ENCODE peak calls at places on chromosomes 12 and 14, in nine cellular contexts. Y is heart left ventricle, L is prostate gland, D is heart right ventricle, P is tibial artery, U is pancreas, G is uterus, K is transverse colon, J is endothelial cell of umbilical vein. C is an unnamed sample.

GRCh38 chr14:52003324-52003723 is 14.0 kb downstream of the RTRAF start:
- DNase-seq in D (no peak), U (no peak), J (peak; percentile 33), K (no peak), P (no peak), L (no peak), G (no peak), Y (no peak), C (no peak)

GRCh38 chr12:118377891-118378470 is 1.6 kb downstream of the SUDS3 start:
- DNase-seq in G (peak; percentile 65), Y (peak; percentile 26), U (peak; percentile 80), P (peak; percentile 74), L (peak; percentile 40), K (peak; percentile 72), J (peak; percentile 69), D (peak; percentile 53), C (peak; percentile 75)

GRCh38 chr14:89418976-89419375 is 1.9 kb upstream of the FOXN3 start:
- DNase-seq in Y (no peak), P (no peak), J (no peak), G (no peak), K (no peak), U (no peak), L (no peak), D (no peak), C (no peak)

GRCh38 chr12:62832027-62832426 is 102.9 kb downstream of the PPM1H start:
- DNase-seq in P (no peak), J (no peak), K (no peak), Y (no peak), G (no peak), D (no peak), L (no peak), U (no peak), C (no peak)

GRCh38 chr12:39103552-39104165 is 198.3 kb upstream of the CPNE8 start:
- DNase-seq in J (peak; percentile 53), Y (peak; percentile 19), D (no peak), K (no peak), U (no peak), G (no peak), P (no peak), L (peak; percentile 40), C (no peak)

GRCh38 chr12:94055528-94055927 is 92.8 kb upstream of the PLXNC1 start:
- DNase-seq in P (no peak), U (no peak), L (no peak), K (no peak), Y (no peak), J (no peak), G (no peak), D (no peak), C (no peak)

GRCh38 chr12:31965090-31965489 is 5.9 kb downstream of the RESF1 start:
- DNase-seq in L (no peak), P (no peak), K (no peak), J (no peak), D (no peak), Y (no peak), G (no peak), U (no peak), C (no peak)

GRCh38 chr12:68340404-68341270 is 8.5 kb upstream of the MDM1 start:
- DNase-seq in L (no peak), U (no peak), J (no peak), Y (no peak), P (no peak), D (no peak), K (no peak), G (no peak), C (no peak)

GRCh38 chr14:35333347-35333730 is 41.2 kb downstream of the PSMA6 start:
- DNase-seq in G (no peak), P (no peak), L (no peak), U (no peak), K (no peak), D (no peak), J (no peak), Y (no peak), C (no peak)

GRCh38 chr14:35332517-35333346 is 40.5 kb downstream of the PSMA6 start:
- DNase-seq in D (no peak), U (no peak), Y (no peak), K (peak; percentile 73), G (no peak), J (no peak), L (no peak), P (no peak), C (no peak)

GRCh38 chr14:35335388-35336092 is 43.4 kb downstream of the PSMA6 start:
- DNase-seq in L (no peak), K (peak; percentile 94), Y (peak; percentile 48), G (peak; percentile 72), P (no peak), U (peak; percentile 78), D (peak; percentile 65), J (peak; percentile 29), C (no peak)

GRCh38 chr14:35331605-35332516 is 39.7 kb downstream of the PSMA6 start:
- DNase-seq in P (no peak), D (no peak), Y (no peak), G (no peak), U (no peak), J (no peak), K (peak; percentile 80), L (peak; percentile 93), C (peak; percentile 70)

DNA sequence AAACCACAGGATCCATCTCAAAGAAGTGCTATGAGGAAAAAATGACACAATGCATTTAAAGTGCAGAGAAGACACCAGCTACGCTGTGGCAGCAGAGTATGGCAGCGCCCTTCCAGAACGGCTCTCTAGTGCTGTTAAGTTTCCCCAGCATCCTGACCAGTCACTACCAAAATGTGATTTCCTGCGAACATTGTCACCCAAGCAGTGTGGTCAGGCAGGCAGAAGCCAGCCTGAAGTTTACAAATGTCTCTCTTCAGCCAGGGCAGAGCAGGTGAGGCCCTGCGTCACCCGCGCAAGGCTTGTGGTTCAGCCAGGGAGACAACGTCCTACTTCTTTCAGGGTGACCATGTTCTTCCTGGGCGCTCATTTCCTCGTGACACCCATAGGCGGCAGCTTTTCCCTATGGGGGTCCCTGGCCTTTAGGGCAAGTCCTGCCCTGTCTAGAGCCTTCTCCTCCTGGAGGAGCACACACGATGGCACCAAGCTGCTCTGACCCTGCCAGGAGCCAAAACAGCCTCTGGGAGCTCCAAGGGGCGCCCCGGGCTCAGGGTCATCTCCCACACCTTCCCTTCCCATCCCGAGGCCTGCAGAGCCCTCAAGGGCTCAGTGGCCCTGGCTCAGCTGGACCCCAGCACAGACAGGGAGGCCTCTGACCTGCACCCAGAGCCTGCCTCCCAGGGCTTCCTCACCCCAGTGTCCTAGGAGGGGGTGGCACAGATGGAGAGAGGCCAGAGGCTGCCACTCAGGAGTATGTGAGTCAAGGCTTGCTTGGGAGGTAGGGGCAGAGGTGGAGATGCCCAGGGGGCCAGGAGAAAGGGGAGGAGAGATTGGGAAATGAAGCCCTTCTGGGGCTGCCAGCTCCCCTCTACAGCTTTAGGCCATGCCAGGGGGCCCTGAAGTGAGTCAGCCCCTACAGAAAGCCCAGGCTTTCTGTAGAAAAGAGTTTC is 41.9 kb downstream of the PSMA6 start:
- DNase-seq in D (no peak), J (no peak), G (no peak), P (no peak), K (no peak), U (no peak), L (no peak), Y (no peak), C (no peak)
- TF ChIP-seq CTCF in D (no peak), J (no peak), G (no peak), P (no peak), K (no peak), U (no peak), L (no peak), Y (no peak), C (no peak)

DNA sequence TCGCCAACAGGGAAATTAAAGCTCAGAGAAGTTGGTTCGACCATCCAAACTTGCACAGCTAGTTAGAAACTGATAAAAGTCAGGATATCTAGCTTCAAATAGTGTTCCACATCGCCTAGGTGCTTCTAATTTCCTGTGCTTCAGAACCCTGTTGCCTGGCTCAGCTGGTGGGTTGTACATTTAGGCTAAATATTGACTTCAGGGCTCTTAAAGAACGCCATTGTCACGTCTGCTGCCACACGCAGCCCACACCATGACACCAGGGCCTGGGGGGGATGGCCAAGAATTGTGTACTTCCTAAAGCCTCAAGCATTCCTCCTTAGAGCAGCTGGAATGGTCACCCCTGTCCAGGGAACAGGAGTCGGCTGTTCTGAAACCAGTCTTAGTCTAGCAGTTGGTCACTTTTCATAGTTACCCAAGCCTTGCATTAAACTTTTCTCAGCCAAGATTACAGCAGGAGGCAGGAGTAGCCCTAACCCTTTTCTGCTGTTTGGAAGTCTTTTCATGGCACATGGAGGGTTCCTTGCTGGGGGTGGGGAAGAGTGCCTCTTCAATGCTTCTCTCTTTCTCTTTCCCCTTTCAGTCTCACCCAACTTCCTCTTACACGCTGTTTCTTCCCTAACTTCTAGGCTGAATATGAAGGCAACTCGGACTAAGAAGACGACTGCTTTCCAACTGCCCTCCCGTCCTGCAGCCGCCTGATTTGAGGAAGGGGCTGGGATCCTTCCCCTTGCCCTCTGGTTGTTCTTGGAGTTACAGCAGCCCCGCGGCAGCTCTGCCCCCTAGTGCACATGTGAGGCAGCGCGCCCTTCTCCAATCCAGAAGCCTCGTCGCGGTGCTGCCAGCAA is 17.1 kb downstream of the FOS start:
- DNase-seq in Y (peak; percentile 81), D (peak; percentile 82), P (peak; percentile 90), K (peak; percentile 89), U (peak; percentile 91), L (peak; percentile 79), J (peak; percentile 82), G (peak; percentile 84), C (peak; percentile 81)
- H3K4me1 ChIP-seq in Y (peaks cover 23% of the 10 kb centered on the region), D (peaks cover 12% of the 10 kb centered on the region), P (peaks cover 7% of the 10 kb centered on the region), K (peaks cover 26% of the 10 kb centered on the region), U (peaks cover 19% of the 10 kb centered on the region), L (peaks cover 6% of the 10 kb centered on the region), J (peaks cover 16% of the 10 kb centered on the region), G (no peaks in the 10 kb centered on the region), C (peaks cover 3% of the 10 kb centered on the region)

DNA sequence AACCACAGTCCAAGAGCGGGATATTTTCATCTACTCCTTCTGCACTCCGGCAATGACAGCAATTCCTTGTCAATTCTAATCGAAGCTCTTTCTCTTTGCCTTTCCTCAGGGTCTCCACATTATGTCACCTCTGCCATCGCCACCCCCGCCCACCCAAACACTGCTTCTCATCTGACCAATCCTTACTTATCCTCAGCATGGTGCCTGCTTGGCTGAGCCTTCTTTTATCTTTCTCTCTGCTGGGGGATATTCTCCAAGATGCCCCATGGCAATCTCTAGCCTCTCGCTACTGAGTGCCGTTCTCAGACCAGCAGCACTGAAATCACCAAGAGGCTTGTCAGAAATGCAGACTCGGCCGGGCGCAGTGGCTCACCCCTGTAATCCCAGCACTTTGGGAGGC is 100.6 kb downstream of the PTPRB start:
- DNase-seq in U (no peak), J (no peak), G (no peak), P (no peak), L (no peak), D (no peak), Y (no peak), K (no peak), C (no peak)
- H3K27ac ChIP-seq in U (no peak overlapping the region), J (peak overlapping the region; percentile 54), G (no peak overlapping the region), P (no peak overlapping the region), L (no peak overlapping the region), D (peak overlapping the region; percentile 40), Y (peak overlapping the region; percentile 43), K (peak overlapping the region; percentile 51), C (peak overlapping the region; percentile 40)

GRCh38 chr12:112456029-112456428 is 37.3 kb downstream of the PTPN11 start:
- DNase-seq in K (no peak), D (no peak), J (no peak), G (no peak), P (no peak), L (no peak), U (no peak), Y (no peak), C (no peak)

GRCh38 chr12:112447106-112447505 is 28.4 kb downstream of the PTPN11 start:
- DNase-seq in L (no peak), K (no peak), U (no peak), J (peak; percentile 9), P (no peak), G (no peak), Y (no peak), D (no peak), C (no peak)

GRCh38 chr12:112446008-112446725 is 27.4 kb downstream of the PTPN11 start:
- DNase-seq in P (no peak), U (no peak), D (no peak), G (no peak), L (no peak), Y (no peak), J (no peak), K (no peak), C (no peak)

DNA sequence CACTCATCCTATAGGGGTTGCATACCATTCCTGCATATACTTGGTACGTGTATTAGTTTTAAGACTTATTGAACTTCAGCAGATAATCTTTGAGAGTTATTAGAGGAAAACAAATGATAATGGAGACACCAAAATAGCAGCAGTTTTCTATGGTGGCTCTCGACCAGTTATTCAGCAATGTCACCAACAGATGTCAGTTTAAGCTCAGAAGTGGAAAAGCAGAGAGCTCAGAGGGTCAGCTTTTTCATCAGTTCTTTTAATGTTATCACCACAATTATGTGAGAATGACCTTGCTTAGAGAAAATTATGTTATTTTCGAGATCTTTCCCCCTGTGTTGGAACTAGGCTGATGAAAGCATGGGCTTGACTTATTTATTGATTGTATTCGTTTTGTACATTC is 32.0 kb downstream of the PTPN11 start:
- DNase-seq in J (no peak), P (no peak), K (no peak), G (no peak), U (no peak), Y (no peak), D (no peak), L (no peak), C (no peak)
- TF ChIP-seq CTCF in J (no peak), P (no peak), K (no peak), G (no peak), U (no peak), Y (no peak), D (no peak), L (no peak), C (no peak)